ENCODE peak calls at places on chromosomes 5 and 9, in ten cellular contexts. X is aorta; L is CD4-positive, alpha-beta T cell; N is breast epithelium; F is adipocyte; Y is PC-3; Z is AG04450; K is OCI-LY7; O is tibial artery; A is effector memory CD4-positive, alpha-beta T cell. U is an unnamed sample.

GRCh38 chr9:78319197-78320029 is 22.5 kb downstream of the PSAT1 start:
- DNase-seq in O (peak; percentile 35), N (no peak), F (no peak), X (no peak), Z (no peak), A (no peak), L (no peak), K (no peak), Y (no peak), U (no peak)

GRCh38 chr5:32909207-32909606 is 198.1 kb downstream of the NPR3 start:
- DNase-seq in X (no peak), K (no peak), A (no peak), Y (no peak), N (no peak), Z (peak; percentile 10), O (no peak), F (peak; percentile 51), L (no peak), U (no peak)

GRCh38 chr5:44945743-44946142 is 137.0 kb downstream of the MRPS30 start:
- DNase-seq in Y (peak; percentile 17), N (no peak), F (no peak), K (no peak), Z (no peak), O (no peak), L (no peak), A (no peak), X (no peak), U (no peak)

GRCh38 chr9:98974994-98975712 is 31.4 kb downstream of the COL15A1 start:
- DNase-seq in N (peak; percentile 66), L (peak; percentile 58), F (peak; percentile 86), Z (peak; percentile 34), A (peak; percentile 48), O (peak; percentile 90), K (peak; percentile 47), X (peak; percentile 96), Y (peak; percentile 84), U (peak; percentile 60)

GRCh38 chr5:143405063-143405746 is 1.7 kb upstream of the NR3C1 start:
- DNase-seq in L (peak; percentile 87), Z (peak; percentile 50), O (peak; percentile 91), N (peak; percentile 82), K (peak; percentile 90), X (peak; percentile 96), F (peak; percentile 90), Y (peak; percentile 56), A (peak; percentile 84), U (peak; percentile 85)

GRCh38 chr9:127566351-127567001 is 45.6 kb upstream of the STXBP1 start:
- DNase-seq in A (no peak), L (no peak), Z (no peak), F (no peak), N (no peak), O (no peak), Y (peak; percentile 52), K (no peak), X (no peak), U (no peak)

GRCh38 chr9:3884736-3885135 is 358.9 kb upstream of the RFX3 start:
- DNase-seq in F (no peak), Z (no peak), Y (no peak), L (no peak), N (no peak), A (no peak), X (no peak), O (no peak), K (no peak), U (no peak)

GRCh38 chr5:95669540-95669939 is 13.3 kb downstream of the SPATA9 start:
- DNase-seq in O (peak; percentile 84), Y (no peak), N (peak; percentile 38), L (no peak), A (no peak), F (peak; percentile 83), Z (peak; percentile 97), K (no peak), X (peak; percentile 75), U (no peak)

GRCh38 chr5:177592010-177592834 is at the start of gene TMED9:
- DNase-seq in K (peak; percentile 90), A (peak; percentile 78), Z (peak; percentile 29), F (peak; percentile 93), Y (peak; percentile 91), N (peak; percentile 81), O (peak; percentile 89), L (peak; percentile 82), X (peak; percentile 95), U (peak; percentile 83)

GRCh38 chr5:116652196-116652729 is 77.6 kb upstream of the SEMA6A start:
- DNase-seq in K (no peak), N (peak; percentile 82), L (no peak), Y (no peak), A (no peak), Z (no peak), O (no peak), X (no peak), F (no peak), U (no peak)

GRCh38 chr5:53469946-53470687 is 10.3 kb upstream of the FST start:
- DNase-seq in F (no peak), Y (peak; percentile 81), L (no peak), K (no peak), Z (no peak), A (no peak), X (no peak), N (no peak), O (no peak), U (no peak)

GRCh38 chr5:136600306-136600705 is 235.0 kb upstream of the TRPC7 start:
- DNase-seq in O (no peak), L (no peak), F (no peak), X (no peak), Y (no peak), A (no peak), Z (no peak), N (no peak), K (no peak), U (no peak)
- H3K9me3 ChIP-seq in O (no peaks in the 10 kb centered on the region), L (peaks cover 13% of the 10 kb centered on the region), F (peaks cover 18% of the 10 kb centered on the region), X (peaks cover 1% of the 10 kb centered on the region), Y (no peaks in the 10 kb centered on the region), A (peaks cover 5% of the 10 kb centered on the region), Z (peaks cover 7% of the 10 kb centered on the region), N (peaks cover 12% of the 10 kb centered on the region), K (peaks cover 3% of the 10 kb centered on the region), U (peaks cover 5% of the 10 kb centered on the region)

DNA sequence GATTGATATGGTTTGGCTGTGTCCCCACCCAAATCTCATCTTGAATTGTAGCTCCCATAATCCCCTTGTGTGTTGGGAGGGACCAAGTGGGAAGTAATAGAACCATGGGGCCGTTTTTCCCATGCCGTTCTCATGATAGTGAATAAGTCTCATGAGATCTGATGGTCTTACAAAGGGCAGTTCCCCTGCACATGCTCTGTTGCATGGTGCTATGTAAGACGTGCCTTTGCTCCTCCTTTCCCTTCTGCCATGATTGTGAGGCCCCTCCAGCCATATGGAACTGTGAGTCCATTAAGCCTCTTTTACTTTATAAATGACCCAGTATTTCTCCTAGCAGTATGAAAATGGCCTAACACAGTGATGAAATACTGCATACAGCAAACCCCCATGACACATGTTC is 84.8 kb upstream of the SELENOP start:
- DNase-seq in O (no peak), L (no peak), A (no peak), Y (no peak), X (no peak), F (no peak), N (no peak), Z (no peak), K (no peak), U (no peak)
- H3K9me3 ChIP-seq in O (no peaks in the 10 kb centered on the region), L (no peaks in the 10 kb centered on the region), A (no peaks in the 10 kb centered on the region), Y (no peaks in the 10 kb centered on the region), X (no peaks in the 10 kb centered on the region), F (no peaks in the 10 kb centered on the region), N (no peaks in the 10 kb centered on the region), Z (no peaks in the 10 kb centered on the region), K (no peaks in the 10 kb centered on the region), U (no peaks in the 10 kb centered on the region)

GRCh38 chr5:104594850-104595249 is 1032.3 kb upstream of the NUDT12 start:
- DNase-seq in Z (no peak), Y (no peak), X (no peak), L (no peak), F (no peak), N (no peak), K (no peak), A (no peak), O (no peak), U (no peak)
- H3K9me3 ChIP-seq in Z (no peaks in the 10 kb centered on the region), Y (peaks cover 7% of the 10 kb centered on the region), X (peaks cover 2% of the 10 kb centered on the region), L (no peaks in the 10 kb centered on the region), F (peaks cover 20% of the 10 kb centered on the region), N (no peaks in the 10 kb centered on the region), K (no peaks in the 10 kb centered on the region), A (no peaks in the 10 kb centered on the region), O (peaks cover 9% of the 10 kb centered on the region), U (no peaks in the 10 kb centered on the region)

GRCh38 chr9:132725306-132725705 is 55.0 kb downstream of the GTF3C4 start:
- DNase-seq in Z (no peak), X (no peak), L (no peak), K (no peak), A (no peak), N (no peak), F (no peak), O (peak; percentile 32), Y (no peak), U (no peak)
- H3K9me3 ChIP-seq in Z (no peaks in the 10 kb centered on the region), X (no peaks in the 10 kb centered on the region), L (no peaks in the 10 kb centered on the region), K (no peaks in the 10 kb centered on the region), A (no peaks in the 10 kb centered on the region), N (no peaks in the 10 kb centered on the region), F (no peaks in the 10 kb centered on the region), O (no peaks in the 10 kb centered on the region), Y (no peaks in the 10 kb centered on the region), U (no peaks in the 10 kb centered on the region)

GRCh38 chr5:28014779-28015178 is 976.4 kb upstream of the CDH9 start:
- DNase-seq in O (no peak), A (no peak), K (peak; percentile 26), N (no peak), F (peak; percentile 14), X (no peak), Z (no peak), Y (peak; percentile 53), L (no peak), U (no peak)
- H3K9me3 ChIP-seq in O (peaks cover 19% of the 10 kb centered on the region), A (peaks cover 5% of the 10 kb centered on the region), K (peaks cover 9% of the 10 kb centered on the region), N (peaks cover 21% of the 10 kb centered on the region), F (peaks cover 35% of the 10 kb centered on the region), X (peaks cover 3% of the 10 kb centered on the region), Z (peaks cover 22% of the 10 kb centered on the region), Y (peaks cover 10% of the 10 kb centered on the region), L (peaks cover 36% of the 10 kb centered on the region), U (no peaks in the 10 kb centered on the region)

GRCh38 chr5:6849569-6849968 is 136.3 kb downstream of the TENT4A start:
- DNase-seq in Y (no peak), F (no peak), X (no peak), K (no peak), O (no peak), Z (no peak), N (no peak), L (no peak), A (no peak), U (no peak)
- H3K9me3 ChIP-seq in Y (peaks cover 12% of the 10 kb centered on the region), F (peaks cover 22% of the 10 kb centered on the region), X (peaks cover 7% of the 10 kb centered on the region), K (no peaks in the 10 kb centered on the region), O (peaks cover 13% of the 10 kb centered on the region), Z (peaks cover 39% of the 10 kb centered on the region), N (no peaks in the 10 kb centered on the region), L (peaks cover 11% of the 10 kb centered on the region), A (no peaks in the 10 kb centered on the region), U (no peaks in the 10 kb centered on the region)

GRCh38 chr9:112997236-112997941 is 14.6 kb downstream of the ZNF883 start:
- DNase-seq in A (no peak), O (no peak), N (no peak), Z (no peak), K (no peak), L (no peak), X (no peak), Y (no peak), F (no peak), U (no peak)
- H3K9me3 ChIP-seq in A (peaks cover 34% of the 10 kb centered on the region), O (peaks cover 53% of the 10 kb centered on the region), N (peaks cover 65% of the 10 kb centered on the region), Z (peaks cover 27% of the 10 kb centered on the region), K (peaks cover 15% of the 10 kb centered on the region), L (peaks cover 74% of the 10 kb centered on the region), X (peaks cover 22% of the 10 kb centered on the region), Y (peaks cover 17% of the 10 kb centered on the region), F (peaks cover 95% of the 10 kb centered on the region), U (peaks cover 15% of the 10 kb centered on the region)

U was measured in T-helper 17 cell.